ENCODE peak calls at places on chromosome 3, in nine cellular contexts. T is tibial nerve; K is ACHN; V is activated T-cell treated with anti-CD3 and anti-CD28 coated beads, Interleukin-2, amount 50 U/mL, for 72 hours; X is endothelial cell; D is NCI-H1092 treated with DMSO at 0.1 percent for 48 hours; H is retina; A is stimulated activated CD4-positive, alpha-beta T cell treated with anti-CD3 and anti-CD28 coated beads, Interleukin-1b, Interleukin-23, amount 100 ng/mL, for 24 hours; R is renal cortical epithelial cell. J is an unnamed sample.
A peak's percentile ranks its signal among the peaks of the same experiment; 100 is the strongest.

GRCh38 chr3:155313303-155313702 is 19.8 kb upstream of the STRIT1 start:
- DNase-seq in D (no peak), R (peak; percentile 91), H (no peak), A (no peak), K (no peak), T (no peak), X (no peak), V (no peak), J (no peak)

GRCh38 chr3:187798531-187799520 is 53.6 kb upstream of the BCL6 start:
- DNase-seq in K (no peak), V (peak; percentile 54), T (no peak), A (no peak), D (no peak), X (no peak), H (no peak), R (no peak), J (no peak)

GRCh38 chr3:152056481-152056880 is 183.0 kb downstream of the SUCNR1 start:
- DNase-seq in H (no peak), D (no peak), X (no peak), K (no peak), R (no peak), V (no peak), T (no peak), A (no peak), J (no peak)

GRCh38 chr3:102269401-102269800 is 165.4 kb upstream of the ZPLD1 start:
- DNase-seq in T (no peak), K (no peak), D (no peak), V (no peak), H (no peak), A (no peak), R (no peak), X (no peak), J (no peak)

GRCh38 chr3:32083901-32084300 is 22.5 kb upstream of the GPD1L start:
- DNase-seq in V (no peak), K (no peak), A (no peak), D (no peak), R (no peak), T (no peak), H (no peak), X (no peak), J (no peak)

GRCh38 chr3:155859859-155860258 is 5.6 kb upstream of the SLC33A1 start:
- DNase-seq in X (no peak), R (peak; percentile 30), A (no peak), K (peak; percentile 37), V (no peak), H (no peak), T (no peak), D (peak; percentile 38), J (no peak)

GRCh38 chr3:49867871-49868321 is 1.8 kb downstream of the CAMKV start:
- DNase-seq in R (peak; percentile 31), H (peak; percentile 58), A (no peak), V (no peak), D (no peak), K (peak; percentile 53), T (no peak), X (peak; percentile 58), J (no peak)

GRCh38 chr3:134406331-134407246 is 32.3 kb upstream of the AMOTL2 start:
- DNase-seq in T (no peak), K (no peak), D (peak; percentile 95), R (no peak), X (peak; percentile 50), H (peak; percentile 93), A (no peak), V (no peak), J (no peak)

GRCh38 chr3:36196058-36196457 is 184.2 kb upstream of the STAC start:
- DNase-seq in R (peak; percentile 71), A (no peak), X (no peak), T (no peak), V (no peak), H (no peak), D (no peak), K (peak; percentile 30), J (no peak)

GRCh38 chr3:50345586-50345985 is at the start of gene ZMYND10:
- DNase-seq in R (no peak), V (peak; percentile 84), D (no peak), H (peak; percentile 87), X (peak; percentile 59), T (no peak), A (peak; percentile 52), K (peak; percentile 61), J (no peak)

GRCh38 chr3:195031574-195032003 is 239.4 kb downstream of the XXYLT1 start:
- DNase-seq in K (no peak), H (no peak), T (no peak), V (no peak), X (peak; percentile 32), D (no peak), R (no peak), A (no peak), J (no peak)

GRCh38 chr3:161337311-161337710 is 34.0 kb downstream of the SPTSSB start:
- DNase-seq in D (no peak), R (no peak), V (no peak), T (no peak), X (no peak), A (no peak), H (no peak), K (no peak), J (no peak)

GRCh38 chr3:143367171-143367570 is 247.6 kb downstream of the CHST2 start:
- DNase-seq in D (no peak), X (no peak), A (no peak), V (no peak), R (no peak), K (no peak), H (no peak), T (no peak), J (no peak)

GRCh38 chr3:58237940-58238681 is 519 bp downstream of the ABHD6 start:
- DNase-seq in A (no peak), D (peak; percentile 27), T (peak; percentile 21), K (peak; percentile 39), H (peak; percentile 72), V (peak; percentile 55), R (no peak), X (peak; percentile 23), J (no peak)

GRCh38 chr3:15280853-15281532 is 51.4 kb downstream of the SH3BP5 start:
- DNase-seq in A (no peak), X (no peak), T (no peak), V (no peak), K (peak; percentile 34), R (peak; percentile 78), D (no peak), H (no peak), J (no peak)

GRCh38 chr3:58353722-58354553 is 21.2 kb downstream of the PXK start:
- DNase-seq in V (peak; percentile 41), T (no peak), H (no peak), R (peak; percentile 24), X (no peak), D (no peak), K (no peak), A (no peak), J (no peak)

GRCh38 chr3:130377960-130378676 is 32.6 kb downstream of the COL6A5 start:
- DNase-seq in R (no peak), T (no peak), H (no peak), A (no peak), V (no peak), K (no peak), D (no peak), X (no peak), J (no peak)

GRCh38 chr3:183907176-183907575 is 22.5 kb upstream of the PARL start:
- DNase-seq in X (no peak), V (no peak), T (no peak), H (no peak), D (no peak), K (no peak), A (no peak), R (no peak), J (no peak)

GRCh38 chr3:171772427-171773056 is 37.7 kb downstream of the PLD1 start:
- DNase-seq in T (peak; percentile 48), R (peak; percentile 63), K (peak; percentile 70), H (peak; percentile 61), X (peak; percentile 61), A (peak; percentile 9), V (peak; percentile 54), D (peak; percentile 66), J (no peak)

GRCh38 chr3:140736863-140737460 is 59.1 kb downstream of the TRIM42 start:
- DNase-seq in T (peak; percentile 30), R (peak; percentile 40), X (peak; percentile 64), D (peak; percentile 48), H (peak; percentile 62), V (peak; percentile 9), A (no peak), K (peak; percentile 48), J (peak; percentile 40)

GRCh38 chr3:192444096-192444790 is 283.1 kb downstream of the FGF12 start:
- DNase-seq in H (peak; percentile 87), X (peak; percentile 78), A (peak; percentile 9), D (peak; percentile 50), V (peak; percentile 68), R (peak; percentile 60), T (peak; percentile 30), K (peak; percentile 54), J (peak; percentile 42)

GRCh38 chr3:190339130-190339529 is 16.9 kb upstream of the CLDN1 start:
- DNase-seq in X (no peak), D (no peak), R (no peak), K (no peak), H (no peak), V (no peak), A (no peak), T (no peak), J (no peak)

GRCh38 chr3:141366285-141367037 is 1.8 kb upstream of the ZBTB38 start:
- DNase-seq in R (peak; percentile 94), A (no peak), K (peak; percentile 82), T (peak; percentile 30), V (no peak), X (no peak), D (no peak), H (no peak), J (no peak)

GRCh38 chr3:69768436-69768835 is 29.2 kb downstream of the MITF start:
- DNase-seq in H (no peak), A (no peak), R (peak; percentile 77), X (no peak), D (no peak), V (no peak), T (no peak), K (no peak), J (no peak)

GRCh38 chr3:111864821-111865656 is 6.0 kb downstream of the PHLDB2 start:
- DNase-seq in V (no peak), R (peak; percentile 78), D (no peak), T (no peak), H (no peak), A (no peak), X (no peak), K (peak; percentile 34), J (no peak)

GRCh38 chr3:102006812-102007485 is 157.6 kb downstream of the NFKBIZ start:
- DNase-seq in R (peak; percentile 97), D (peak; percentile 56), K (peak; percentile 51), A (no peak), H (no peak), T (no peak), X (no peak), V (no peak), J (no peak)

GRCh38 chr3:116445291-116445841 is at the start of gene LSAMP:
- DNase-seq in R (no peak), V (no peak), D (peak; percentile 66), T (no peak), H (peak; percentile 86), X (peak; percentile 47), A (no peak), K (no peak), J (peak; percentile 22)

GRCh38 chr3:107404727-107405519 is 27.7 kb downstream of the CCDC54 start:
- DNase-seq in V (no peak), K (peak; percentile 4), D (no peak), R (peak; percentile 66), A (no peak), T (no peak), X (no peak), H (no peak), J (no peak)

GRCh38 chr3:20773320-20773984 is 587.4 kb upstream of the SGO1 start:
- DNase-seq in X (no peak), D (no peak), K (peak; percentile 1), V (no peak), H (no peak), R (peak; percentile 18), A (no peak), T (no peak), J (no peak)

GRCh38 chr3:52108302-52109232 is 45.7 kb downstream of the POC1A start:
- DNase-seq in X (no peak), R (no peak), K (no peak), D (no peak), T (no peak), A (no peak), V (no peak), H (peak; percentile 45), J (no peak)

GRCh38 chr3:127750226-127751031 is 71.9 kb downstream of the MGLL start:
- DNase-seq in V (peak; percentile 12), T (no peak), A (no peak), K (peak; percentile 79), H (no peak), R (peak; percentile 96), X (no peak), D (peak; percentile 50), J (no peak)

J was measured in omental fat pad.